ENCODE peak calls at places on chromosomes 7 and 10, in four cellular contexts. A is K562, Z is GM12878, E is HepG2. I is an unnamed sample.

GRCh38 chr7:69260023-69260422 is 338.3 kb upstream of the AUTS2 start:
- DNase-seq in A (no peak), Z (no peak), E (no peak), I (no peak)

GRCh38 chr10:70328987-70329386 is 45.2 kb upstream of the NPFFR1 start:
- DNase-seq in A (no peak), Z (no peak), E (no peak), I (no peak)

GRCh38 chr7:11243739-11244138 is 270.1 kb downstream of the PHF14 start:
- DNase-seq in A (no peak), Z (no peak), E (no peak), I (no peak)

GRCh38 chr7:44144968-44145418 is 3.9 kb upstream of the MYL7 start:
- DNase-seq in Z (no peak), E (no peak), A (no peak), I (no peak)

GRCh38 chr7:47596502-47597202 is 14.7 kb upstream of the TNS3 start:
- DNase-seq in A (no peak), E (peak), Z (no peak), I (no peak)

GRCh38 chr7:92588561-92588960 is 1.6 kb downstream of the FAM133B start:
- DNase-seq in E (no peak), Z (no peak), A (no peak), I (no peak)

GRCh38 chr7:1168422-1168821 is 8.4 kb upstream of the ZFAND2A start:
- DNase-seq in A (no peak), E (no peak), Z (no peak), I (no peak)

GRCh38 chr10:129104266-129105045 is 362.6 kb upstream of the MGMT start:
- DNase-seq in E (no peak), A (no peak), Z (no peak), I (no peak)

GRCh38 chr10:110224992-110225391 is 17.6 kb downstream of the MXI1 start:
- DNase-seq in Z (no peak), E (no peak), A (no peak), I (no peak)
- TF ChIP-seq RAD21 in Z (no peak), E (no peak), A (no peak), I (no peak)

DNA sequence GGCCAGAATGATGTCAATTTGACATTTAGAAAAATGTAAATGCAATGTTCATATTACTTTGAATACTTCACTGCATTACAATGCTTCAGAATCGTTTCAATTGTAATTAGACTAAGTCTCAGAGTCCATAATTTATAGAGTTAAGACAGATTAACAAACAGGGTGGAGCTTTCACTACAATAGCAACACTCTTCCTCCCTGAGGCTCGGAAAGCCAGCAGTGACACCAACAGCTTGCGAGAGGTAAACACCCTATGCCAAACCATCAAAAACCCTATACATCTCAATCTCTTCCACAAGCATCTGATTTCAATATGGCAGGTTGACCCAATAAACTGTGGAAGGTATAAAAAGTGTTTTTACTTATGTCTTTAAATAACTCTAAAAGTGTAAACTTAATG is 72.2 kb downstream of the DOCK4 start:
- DNase-seq in E (no peak), A (no peak), Z (no peak), I (no peak)
- TF ChIP-seq POLR2AphosphoS2 in E (no peak), A (no peak), Z (no peak), I (no peak)

DNA sequence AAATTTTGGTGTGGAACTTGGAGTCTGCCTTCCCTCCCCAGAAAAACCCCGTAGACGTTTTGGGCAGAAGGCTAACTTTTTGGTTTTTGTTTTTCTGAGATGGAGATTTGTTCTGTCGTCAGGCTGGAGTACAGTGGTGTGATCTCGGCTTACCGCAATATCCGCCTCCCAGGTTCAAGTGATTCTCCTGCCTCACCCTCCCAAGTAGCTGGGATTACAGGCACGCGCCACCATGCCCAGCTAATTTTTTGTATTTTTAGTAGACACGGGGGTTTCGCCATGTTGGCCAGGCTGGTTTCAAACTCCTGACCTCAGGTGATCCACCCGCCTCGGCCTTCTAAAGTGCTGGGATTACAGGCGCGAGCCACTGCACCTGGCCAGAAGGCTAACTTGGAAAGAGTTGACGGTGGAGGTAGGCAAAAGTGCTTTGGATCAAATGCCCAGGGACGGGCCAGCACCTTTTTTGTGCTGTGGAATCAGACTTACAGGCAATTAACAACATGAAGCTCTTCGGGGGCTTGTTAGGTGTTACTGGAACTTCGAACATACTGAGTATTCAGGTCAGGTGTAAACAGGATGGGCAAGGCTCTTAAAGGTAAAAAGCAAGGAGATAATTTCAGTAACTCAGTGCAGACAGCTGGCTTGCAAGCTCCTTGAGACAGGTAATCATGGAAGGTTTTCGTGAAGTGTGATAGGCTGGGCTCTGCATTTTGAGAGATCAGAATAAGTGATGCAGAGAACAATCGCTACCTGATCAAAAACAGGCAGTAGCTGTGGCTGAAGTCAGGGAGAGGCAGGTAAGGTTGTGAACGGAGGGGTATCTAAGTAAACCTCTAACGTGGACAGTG is 1.8 kb downstream of the PPP1R35 start:
- DNase-seq in Z (no peak), A (no peak), E (no peak), I (no peak)
- TF ChIP-seq RAD21 in Z (no peak), A (no peak), E (no peak), I (no peak)

GRCh38 chr7:27095897-27096755 is at the start of gene HOXA1:
- DNase-seq in A (peak), Z (peak), E (peak), I (peak)
- TF ChIP-seq POLR2AphosphoS2 in A (no peak), Z (no peak), E (no peak), I (no peak)

GRCh38 chr7:70738080-70738479 is 393.9 kb upstream of the GALNT17 start:
- DNase-seq in A (no peak), E (no peak), Z (no peak), I (peak)
- TF ChIP-seq RAD21 in A (no peak), E (no peak), Z (no peak), I (no peak)

DNA sequence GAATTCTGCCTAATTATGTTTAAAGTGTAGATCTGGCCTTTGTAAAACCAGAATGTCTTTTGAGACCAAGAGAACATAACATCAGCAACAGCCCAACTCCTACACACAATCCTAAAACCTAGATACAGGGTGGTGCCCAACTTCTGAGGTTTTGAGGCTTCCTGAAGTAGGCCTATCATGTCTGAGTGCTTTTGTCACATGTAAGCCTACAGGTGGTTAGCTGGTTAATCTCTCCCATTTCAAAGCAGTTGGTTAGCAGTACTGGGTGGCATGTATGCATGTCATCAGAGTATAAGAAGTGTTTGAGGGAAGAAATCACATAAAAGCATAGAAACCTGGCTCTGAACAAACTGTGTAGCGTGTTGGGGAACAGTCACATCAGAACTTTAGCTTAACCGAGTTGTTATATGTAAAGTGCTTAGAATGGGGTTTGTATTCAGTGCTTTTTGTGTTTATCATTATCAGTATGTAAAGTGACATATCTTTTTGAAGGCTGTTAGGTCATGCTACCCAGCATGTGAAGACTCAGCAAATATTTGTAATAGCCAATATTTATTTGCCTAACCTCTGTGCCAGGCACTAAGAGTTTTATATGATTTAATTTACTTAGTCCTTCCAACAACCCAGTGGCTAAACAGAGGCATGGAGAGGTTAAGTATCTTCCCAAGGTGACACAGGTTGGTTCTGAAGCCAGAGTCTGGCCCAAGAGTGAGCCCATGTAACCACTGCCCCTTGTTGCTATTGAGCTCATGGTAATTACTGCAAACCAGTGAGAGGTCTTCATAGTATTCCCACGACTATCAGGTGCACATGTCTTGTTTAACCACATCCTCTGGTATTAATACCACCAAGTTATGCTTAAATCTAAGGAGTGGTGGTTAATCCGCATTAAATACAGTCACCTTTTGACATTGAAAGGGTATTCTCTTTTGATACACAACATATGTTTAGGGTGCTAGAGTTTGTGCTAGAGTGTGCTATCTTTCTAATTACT is 2.6 kb downstream of the ADD3 start:
- DNase-seq in Z (peak), E (peak), A (no peak), I (no peak)
- TF ChIP-seq POLR2AphosphoS2 in Z (no peak), E (no peak), A (no peak), I (no peak)

GRCh38 chr10:14671383-14671782 is 103.3 kb downstream of the FAM107B start:
- DNase-seq in E (no peak), A (no peak), Z (no peak), I (peak)

GRCh38 chr10:14673189-14673947 is 101.3 kb downstream of the FAM107B start:
- DNase-seq in E (no peak), Z (no peak), A (no peak), I (no peak)

GRCh38 chr10:14670551-14671240 is 104.0 kb downstream of the FAM107B start:
- DNase-seq in Z (no peak), A (no peak), E (no peak), I (peak)

GRCh38 chr10:14676732-14677131 is 98.0 kb downstream of the FAM107B start:
- DNase-seq in A (no peak), Z (no peak), E (no peak), I (no peak)

DNA sequence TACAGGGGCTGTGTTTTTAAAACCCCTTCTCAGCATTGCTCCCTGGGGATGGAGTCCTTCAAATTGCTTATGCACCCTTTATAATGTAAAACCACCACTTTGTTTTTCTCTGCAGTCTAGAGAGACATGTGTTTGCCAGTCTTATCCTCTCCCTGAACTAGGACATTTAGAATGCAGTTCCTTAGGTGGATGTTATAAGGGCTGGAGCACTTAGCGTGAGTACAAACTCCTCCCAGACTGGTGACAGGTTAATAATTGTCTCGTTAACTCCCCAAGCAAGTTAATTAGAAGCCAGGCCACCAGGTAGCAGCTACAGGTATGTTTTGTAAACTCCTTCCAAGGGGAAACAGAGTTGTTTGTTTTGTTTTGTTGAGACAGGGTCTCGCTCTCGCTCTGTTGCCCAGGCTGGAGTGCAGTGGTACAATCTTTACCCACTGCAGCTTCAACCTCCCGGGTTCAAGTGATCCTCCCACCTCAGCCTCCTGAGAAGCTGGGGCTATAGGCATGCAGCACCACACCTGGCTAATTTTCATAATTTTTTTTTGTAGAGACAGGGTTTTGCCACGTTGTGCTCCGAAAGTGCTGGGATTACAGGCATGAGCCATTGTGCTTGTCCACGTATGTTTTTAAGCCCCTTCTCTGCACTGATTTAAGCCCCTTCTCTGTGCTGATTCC is 100.2 kb downstream of the FAM107B start:
- DNase-seq in Z (no peak), E (no peak), A (no peak), I (no peak)
- TF ChIP-seq RAD21 in Z (no peak), E (no peak), A (no peak), I (no peak)

DNA sequence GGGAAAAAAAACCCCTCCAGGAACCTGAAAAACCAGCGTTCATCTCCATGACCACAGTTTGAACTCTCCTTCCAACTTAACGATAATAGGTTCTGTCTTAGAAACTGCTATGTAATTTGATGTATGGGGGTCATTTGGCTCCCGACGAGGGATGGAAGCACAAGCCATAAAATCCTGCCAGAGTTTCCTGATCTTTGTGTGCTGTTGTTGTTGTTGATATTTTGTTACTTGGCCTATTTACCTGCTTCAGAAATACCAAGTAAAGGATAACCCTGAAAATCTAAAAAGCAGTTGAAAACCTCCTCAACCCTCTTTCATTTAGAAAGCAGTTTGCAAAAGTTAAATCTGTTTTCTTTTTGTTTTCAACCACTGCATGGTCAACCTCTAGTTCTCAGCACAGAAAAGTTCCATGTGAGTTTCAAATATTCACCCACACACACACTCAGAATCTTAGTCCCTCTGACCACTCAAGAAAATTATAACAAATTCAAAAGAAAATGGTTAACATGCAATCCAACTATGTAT is 9.3 kb upstream of the HOXA2 start:
- DNase-seq in Z (no peak), E (no peak), A (no peak), I (no peak)
- TF ChIP-seq POLR2AphosphoS2 in Z (no peak), E (no peak), A (no peak), I (no peak)

GRCh38 chr10:79268100-79268670 is 79.1 kb upstream of the PPIF start:
- DNase-seq in Z (no peak), E (no peak), A (no peak), I (no peak)
- TF ChIP-seq RAD21 in Z (no peak), E (no peak), A (no peak), I (no peak)

GRCh38 chr10:88971668-88972067 is 18.9 kb upstream of the FAS start:
- DNase-seq in A (no peak), E (no peak), Z (no peak), I (no peak)

GRCh38 chr10:88965016-88965415 is 12.4 kb upstream of the ACTA2 start:
- DNase-seq in Z (no peak), A (no peak), E (no peak), I (no peak)

GRCh38 chr10:88964360-88964759 is 11.8 kb upstream of the ACTA2 start:
- DNase-seq in E (no peak), A (no peak), Z (no peak), I (no peak)

GRCh38 chr10:88966785-88967184 is 14.2 kb upstream of the ACTA2 start:
- DNase-seq in E (no peak), A (no peak), Z (no peak), I (no peak)

GRCh38 chr10:88968316-88968882 is 15.8 kb upstream of the ACTA2 start:
- DNase-seq in Z (no peak), E (no peak), A (no peak), I (no peak)
- TF ChIP-seq POLR2AphosphoS2 in Z (no peak), E (no peak), A (no peak), I (no peak)